ENCODE peak calls at places on chromosome 20, in five cellular contexts. Y, B, R, A and I are unnamed samples.

GRCh38 chr20:31406115-31406514 is at the start of gene DEFB121:
- DNase-seq in R (no peak), B (no peak), A (no peak), Y (no peak), I (no peak)

GRCh38 chr20:10924628-10925266 is 250.9 kb upstream of the JAG1 start:
- DNase-seq in A (no peak), B (peak; percentile 57), R (no peak), Y (no peak), I (no peak)

GRCh38 chr20:16407251-16408067 is 165.8 kb downstream of the KIF16B start:
- DNase-seq in A (no peak), B (no peak), Y (no peak), R (no peak), I (no peak)

GRCh38 chr20:8144282-8145245 is 12.5 kb downstream of the PLCB1 start:
- DNase-seq in R (no peak), Y (no peak), B (no peak), A (no peak), I (peak; percentile 88)

GRCh38 chr20:5127204-5127858 is 523 bp downstream of the CDS2 start:
- DNase-seq in A (peak; percentile 39), B (peak; percentile 24), R (peak; percentile 65), Y (peak; percentile 69), I (peak; percentile 69)

GRCh38 chr20:23358923-23359572 is 2.9 kb upstream of the GZF1 start:
- DNase-seq in Y (no peak), R (peak; percentile 76), B (no peak), A (no peak), I (peak; percentile 59)

GRCh38 chr20:61776491-61776890 is 289.2 kb downstream of the TAF4 start:
- DNase-seq in R (no peak), Y (no peak), A (no peak), B (no peak), I (no peak)

GRCh38 chr20:23303325-23304102 is 47.1 kb upstream of the NXT1 start:
- DNase-seq in A (no peak), R (no peak), Y (no peak), B (no peak), I (no peak)

GRCh38 chr20:21174425-21175239 is 48.8 kb downstream of the KIZ start:
- DNase-seq in R (no peak), B (no peak), Y (no peak), A (no peak), I (no peak)

GRCh38 chr20:56429941-56430340 is 17.9 kb downstream of the CASS4 start:
- DNase-seq in A (no peak), R (no peak), Y (no peak), B (no peak), I (no peak)

GRCh38 chr20:50916257-50916656 is 15.0 kb downstream of the ADNP start:
- DNase-seq in B (peak; percentile 78), A (no peak), Y (peak; percentile 11), R (no peak), I (peak; percentile 55)

GRCh38 chr20:32661820-32662528 is 11.8 kb downstream of the C20orf203 start:
- DNase-seq in R (no peak), Y (no peak), B (no peak), A (no peak), I (no peak)

GRCh38 chr20:43914697-43915208 is at the start of gene TOX2:
- DNase-seq in A (no peak), B (peak; percentile 80), Y (no peak), R (peak; percentile 22), I (peak; percentile 53)

GRCh38 chr20:43532416-43533055 is 25.0 kb downstream of the L3MBTL1 start:
- DNase-seq in B (no peak), A (no peak), R (no peak), Y (no peak), I (no peak)